ENCODE peak calls at places on chromosomes 6 and 20, in seven cellular contexts. E is Panc1, Z is heart left ventricle, L is Peyer's patch, A is stomach, N is heart right ventricle, I is IMR-90. W is an unnamed sample.

GRCh38 chr6:126252154-126252553 is 87.8 kb upstream of the CENPW start:
- DNase-seq in L (no peak), Z (no peak), N (no peak), A (no peak), I (no peak), E (no peak), W (no peak)

GRCh38 chr6:158322724-158323560 is 10.7 kb downstream of the TULP4 start:
- DNase-seq in E (no peak), A (no peak), L (no peak), N (no peak), I (peak; percentile 81), Z (no peak), W (peak; percentile 68)

GRCh38 chr20:60056345-60057122 is 98.3 kb downstream of the CDH26 start:
- DNase-seq in E (no peak), I (no peak), N (no peak), A (no peak), L (no peak), Z (no peak), W (no peak)

GRCh38 chr20:44247131-44247571 is at the start of gene GDAP1L1:
- DNase-seq in I (no peak), A (no peak), N (peak; percentile 26), L (no peak), E (no peak), Z (peak; percentile 50), W (no peak)

GRCh38 chr6:152897807-152898399 is 84.9 kb downstream of the FBXO5 start:
- DNase-seq in E (peak; percentile 51), A (peak; percentile 63), I (peak; percentile 46), Z (peak; percentile 58), N (peak; percentile 58), L (peak; percentile 73), W (no peak)

GRCh38 chr6:13716955-13717295 is 5.3 kb upstream of the RANBP9 start:
- DNase-seq in L (no peak), E (no peak), Z (no peak), A (no peak), N (no peak), I (no peak), W (no peak)

GRCh38 chr6:69933239-69933638 is 66.9 kb downstream of the COL19A1 start:
- DNase-seq in Z (no peak), I (peak; percentile 4), N (no peak), E (no peak), L (no peak), A (no peak), W (no peak)

GRCh38 chr6:125818659-125819297 is 28.0 kb downstream of the NCOA7 start:
- DNase-seq in E (no peak), I (no peak), Z (no peak), N (no peak), A (no peak), L (no peak), W (no peak)

GRCh38 chr6:31663087-31663960 is 1.5 kb downstream of the GPANK1 start:
- DNase-seq in E (no peak), I (peak; percentile 70), Z (no peak), A (no peak), N (no peak), L (no peak), W (no peak)

GRCh38 chr20:39993737-39994136 is 695.3 kb downstream of the MAFB start:
- DNase-seq in A (no peak), Z (peak; percentile 29), N (peak; percentile 28), E (no peak), I (no peak), L (no peak), W (no peak)

GRCh38 chr6:52352239-52353008 is 9.5 kb upstream of the PAQR8 start:
- DNase-seq in E (peak; percentile 96), I (peak; percentile 98), L (no peak), N (no peak), A (peak; percentile 47), Z (peak; percentile 30), W (peak; percentile 90)

GRCh38 chr6:3751730-3752537 is 421 bp upstream of the PXDC1 start:
- DNase-seq in E (no peak), Z (peak; percentile 93), N (peak; percentile 88), A (peak; percentile 80), L (peak; percentile 86), I (peak; percentile 93), W (peak; percentile 58)

GRCh38 chr20:433300-433975 is 25.3 kb downstream of the RBCK1 start:
- DNase-seq in I (no peak), N (no peak), E (no peak), Z (no peak), L (no peak), A (no peak), W (no peak)

GRCh38 chr20:11906626-11907480 is 10.8 kb upstream of the BTBD3 start:
- DNase-seq in N (no peak), Z (no peak), I (no peak), L (no peak), E (no peak), A (no peak), W (no peak)

GRCh38 chr6:26161322-26161721 is 74.1 kb downstream of the HFE start:
- DNase-seq in N (no peak), A (no peak), I (no peak), Z (no peak), L (no peak), E (no peak), W (no peak)

GRCh38 chr6:142946924-142947701 is 2.1 kb upstream of the HIVEP2 start:
- DNase-seq in L (peak; percentile 88), I (peak; percentile 68), Z (peak; percentile 90), E (no peak), N (peak; percentile 86), A (peak; percentile 83), W (no peak)
- TF ChIP-seq CTCF in L (no peak), I (no peak), Z (no peak), E (no peak), N (no peak), A (no peak), W (no peak)

DNA sequence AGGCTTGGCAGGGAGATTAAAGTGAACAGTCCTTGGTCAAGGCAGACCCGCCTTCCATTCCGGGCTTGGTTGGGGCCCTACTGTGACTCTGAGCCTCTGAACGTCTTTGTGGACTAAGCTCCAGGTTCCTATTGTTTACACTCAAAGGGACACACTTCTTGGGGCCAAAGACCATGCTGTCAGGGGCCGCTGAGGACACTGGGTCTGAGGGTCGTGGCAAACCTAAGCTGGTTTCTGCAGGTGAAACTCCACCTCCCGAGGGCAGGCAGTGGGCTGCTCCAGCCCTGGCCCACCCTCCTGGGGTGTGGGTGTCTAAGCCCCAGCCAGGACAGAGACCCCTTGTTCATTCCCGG is 43.1 kb downstream of the DSTN start:
- DNase-seq in N (no peak), A (no peak), E (no peak), Z (no peak), L (peak; percentile 48), I (no peak), W (no peak)
- H3K36me3 ChIP-seq in N (peaks cover 77% of the 10 kb centered on the region), A (peaks cover 65% of the 10 kb centered on the region), E (peaks cover 2% of the 10 kb centered on the region), Z (no peaks in the 10 kb centered on the region), L (no peaks in the 10 kb centered on the region), I (peaks cover 61% of the 10 kb centered on the region), W (peaks cover 48% of the 10 kb centered on the region)

GRCh38 chr6:131756039-131756438 is 45.2 kb upstream of the CTAGE9 start:
- DNase-seq in L (no peak), Z (no peak), A (no peak), I (no peak), E (no peak), N (no peak), W (peak; percentile 45)

GRCh38 chr6:131758920-131759319 is 48.1 kb upstream of the CTAGE9 start:
- DNase-seq in E (no peak), I (no peak), N (no peak), Z (no peak), L (no peak), A (no peak), W (no peak)

GRCh38 chr6:131755597-131755996 is 44.8 kb upstream of the CTAGE9 start:
- DNase-seq in N (no peak), I (peak; percentile 98), L (no peak), Z (no peak), A (no peak), E (peak; percentile 48), W (peak; percentile 93)

GRCh38 chr6:131754088-131754487 is 43.3 kb upstream of the CTAGE9 start:
- DNase-seq in A (no peak), Z (no peak), L (no peak), I (peak; percentile 89), E (no peak), N (no peak), W (no peak)

DNA sequence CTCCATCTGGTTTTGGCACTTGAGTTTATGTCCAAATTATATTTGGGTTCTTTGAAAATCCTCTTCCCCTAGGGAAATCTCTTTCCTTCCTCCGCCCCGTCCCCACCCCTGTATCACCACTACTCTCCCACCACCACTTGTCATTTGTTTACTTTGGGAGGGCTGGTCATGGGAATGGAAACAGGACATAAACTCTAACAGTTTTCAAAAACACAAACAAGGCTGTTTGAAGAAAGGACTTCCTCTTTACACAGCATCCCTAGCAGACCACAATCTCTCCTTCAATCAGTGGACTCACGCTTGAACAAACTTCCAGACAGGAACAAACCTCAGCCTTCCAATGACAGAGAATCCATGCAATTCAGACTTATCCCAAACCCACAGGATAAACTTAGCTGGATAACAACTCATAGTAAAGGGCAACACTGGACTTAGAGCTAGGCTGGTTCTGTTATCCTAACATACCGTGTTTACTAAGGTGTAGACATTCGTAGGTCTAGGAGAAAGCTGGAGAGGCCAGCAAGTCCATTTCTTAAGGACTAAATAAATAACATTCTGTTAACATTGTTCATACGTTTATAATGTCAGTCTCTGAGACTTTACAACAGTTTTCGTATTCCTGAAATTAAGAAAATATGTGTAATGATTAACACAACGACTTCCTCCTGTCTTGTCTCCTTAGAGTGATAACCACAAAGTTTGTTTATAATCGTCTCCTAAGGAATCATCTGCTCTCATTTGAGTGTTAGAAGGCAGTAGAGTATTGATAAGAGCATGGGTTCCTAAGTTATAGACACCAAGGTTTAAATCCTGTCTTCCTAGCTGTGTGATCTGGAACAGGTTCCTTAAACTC is 44.1 kb upstream of the CTAGE9 start:
- DNase-seq in I (peak; percentile 37), E (peak; percentile 74), A (no peak), L (no peak), Z (no peak), N (no peak), W (no peak)
- TF ChIP-seq CTCF in I (no peak), E (no peak), A (no peak), L (no peak), Z (no peak), N (no peak), W (no peak)

GRCh38 chr6:41092421-41093140 is 19.8 kb downstream of the NFYA start:
- DNase-seq in I (peak; percentile 37), E (no peak), A (no peak), Z (no peak), N (no peak), L (no peak), W (no peak)

GRCh38 chr6:41090841-41091761 is 18.3 kb downstream of the NFYA start:
- DNase-seq in A (no peak), E (no peak), L (no peak), N (no peak), Z (no peak), I (peak; percentile 4), W (no peak)

GRCh38 chr6:41085182-41085581 is 12.4 kb downstream of the NFYA start:
- DNase-seq in E (no peak), I (no peak), A (no peak), Z (no peak), L (no peak), N (no peak), W (no peak)

GRCh38 chr6:41093729-41094128 is 21.0 kb downstream of the NFYA start:
- DNase-seq in E (no peak), N (no peak), Z (no peak), I (peak; percentile 41), L (no peak), A (no peak), W (no peak)

DNA sequence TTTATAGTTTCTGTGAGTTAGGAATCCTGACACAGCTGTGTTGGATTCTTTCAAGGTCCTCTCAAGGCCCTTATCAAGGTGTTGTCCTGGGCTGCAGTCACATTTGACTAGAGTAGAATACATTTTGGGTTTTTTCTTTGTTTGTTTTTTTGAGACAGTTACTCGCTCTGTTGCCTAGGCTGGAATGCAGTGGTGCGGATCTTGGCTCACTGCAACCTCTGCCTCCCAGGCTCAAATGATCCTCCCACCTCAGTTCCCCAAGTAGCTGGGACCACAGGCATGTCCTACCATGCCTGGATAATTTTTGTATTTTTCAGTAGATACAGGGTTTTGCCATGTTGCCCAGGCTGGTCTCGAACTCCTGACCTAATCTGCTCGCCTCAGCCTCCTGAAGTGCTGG is 15.7 kb downstream of the NFYA start:
- DNase-seq in N (no peak), Z (no peak), L (no peak), E (no peak), A (no peak), I (peak; percentile 25), W (no peak)
- H3K36me3 ChIP-seq in N (peaks cover 100% of the 10 kb centered on the region), Z (peaks cover 2% of the 10 kb centered on the region), L (no peaks in the 10 kb centered on the region), E (peaks cover 41% of the 10 kb centered on the region), A (peaks cover 99% of the 10 kb centered on the region), I (peaks cover 28% of the 10 kb centered on the region), W (peaks cover 6% of the 10 kb centered on the region)